ENCODE peak calls at places on chromosome 15, in five cellular contexts. Z, F, L, R and A are unnamed samples.

GRCh38 chr15:20340931-20341661 is 200.5 kb downstream of the GOLGA6L6 start:
- DNase-seq in F (no peak), L (peak), Z (peak), R (peak), A (peak)

GRCh38 chr15:41832875-41833274 is 5.0 kb downstream of the JMJD7 start:
- DNase-seq in R (no peak), Z (no peak), F (no peak), L (no peak), A (no peak)

GRCh38 chr15:39953521-39953920 is 19.6 kb downstream of the EIF2AK4 start:
- DNase-seq in R (no peak), Z (no peak), L (no peak), F (no peak), A (no peak)

GRCh38 chr15:98719169-98719515 is 70.8 kb downstream of the IGF1R start:
- DNase-seq in F (no peak), R (no peak), Z (no peak), L (peak), A (peak)

GRCh38 chr15:40364259-40364658 is 6.2 kb downstream of the DISP2 start:
- DNase-seq in F (no peak), L (no peak), R (no peak), Z (no peak), A (no peak)

GRCh38 chr15:28992996-28993719 is 107.4 kb downstream of the APBA2 start:
- DNase-seq in Z (peak), L (no peak), R (no peak), F (no peak), A (no peak)

GRCh38 chr15:56716334-56716733 is 17.0 kb downstream of the ZNF280D start:
- DNase-seq in F (no peak), Z (no peak), L (no peak), R (no peak), A (no peak)

GRCh38 chr15:49270541-49271421 is 100.7 kb downstream of the GALK2 start:
- DNase-seq in R (no peak), F (no peak), L (peak), Z (no peak), A (peak)

GRCh38 chr15:68424754-68425390 is 7.1 kb downstream of the ITGA11 start:
- DNase-seq in L (peak), F (no peak), Z (no peak), R (peak), A (no peak)

GRCh38 chr15:42387603-42388002 is 28.3 kb downstream of the CAPN3 start:
- DNase-seq in Z (no peak), F (no peak), L (no peak), R (peak), A (no peak)

GRCh38 chr15:50107591-50108408 is 11.2 kb downstream of the ATP8B4 start:
- DNase-seq in F (no peak), L (no peak), R (peak), Z (peak), A (no peak)

GRCh38 chr15:86089422-86089821 is 9.8 kb downstream of the AGBL1 start:
- DNase-seq in R (no peak), L (no peak), F (no peak), Z (no peak), A (no peak)
- H3K4me3 ChIP-seq in R (no peak), L (no peak), F (no peak), Z (no peak), A (no peak)

GRCh38 chr15:70528270-70528706 is 235.1 kb downstream of the UACA start:
- DNase-seq in Z (no peak), F (no peak), R (peak), L (no peak), A (peak)

GRCh38 chr15:70524470-70524869 is 238.9 kb downstream of the UACA start:
- DNase-seq in F (no peak), Z (no peak), R (peak), L (no peak), A (no peak)

GRCh38 chr15:70525551-70525950 is 237.8 kb downstream of the UACA start:
- DNase-seq in F (no peak), Z (no peak), R (no peak), L (no peak), A (no peak)

GRCh38 chr15:70526974-70527325 is 236.4 kb downstream of the UACA start:
- DNase-seq in F (no peak), Z (no peak), R (no peak), L (no peak), A (no peak)

GRCh38 chr15:70526221-70526973 is 237.0 kb downstream of the UACA start:
- DNase-seq in F (peak), Z (peak), R (peak), L (peak), A (peak)
- H3K4me3 ChIP-seq in F (no peak), Z (peak), R (peak), L (peak), A (no peak)

DNA sequence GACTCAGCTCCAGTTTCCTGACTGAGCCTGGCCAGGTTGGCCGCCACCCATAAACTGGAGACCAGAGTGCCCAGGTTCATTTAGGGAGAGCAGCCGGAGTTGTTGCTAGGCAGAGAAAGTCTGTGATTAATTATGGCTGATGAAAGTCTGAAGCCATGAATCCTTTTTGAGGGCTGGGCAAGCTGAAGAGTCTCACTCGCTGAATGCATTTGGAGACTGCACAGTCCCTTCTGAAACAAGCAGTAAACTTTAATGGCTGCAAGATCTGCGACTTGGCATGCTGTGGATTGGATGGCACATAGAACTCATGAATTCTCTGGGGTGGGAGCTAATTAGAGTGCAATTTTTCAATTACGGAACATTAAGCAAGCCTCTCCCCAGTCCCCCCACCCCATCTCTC is 282.1 kb downstream of the RPLP1 start:
- DNase-seq in L (peak), F (no peak), Z (peak), R (no peak), A (no peak)
- H3K4me3 ChIP-seq in L (peak), F (no peak), Z (no peak), R (no peak), A (no peak)

GRCh38 chr15:66673410-66674322 is 28.4 kb upstream of the SMAD6 start:
- DNase-seq in F (no peak), L (no peak), R (peak), Z (no peak), A (peak)
- H3K4me3 ChIP-seq in F (no peak), L (no peak), R (no peak), Z (no peak), A (no peak)